ENCODE peak calls at places on chromosomes 4 and X, in eight cellular contexts. T is breast epithelium, Z is WERI-Rb-1, K is colonic mucosa, I is cardiac muscle cell, Y is neural progenitor cell, W is kidney epithelial cell, P is IMR-90. B is an unnamed sample.

GRCh38 chr4:185096032-185096653 is 46.9 kb upstream of the SLC25A4 start:
- DNase-seq in I (peak; percentile 52), Z (peak; percentile 51), Y (peak; percentile 57), T (no peak), K (peak; percentile 29), W (peak; percentile 5), P (peak; percentile 31), B (no peak)

GRCh38 chr4:100414016-100414790 is 103.6 kb downstream of the EMCN start:
- DNase-seq in Y (no peak), P (peak; percentile 2), Z (no peak), W (no peak), K (no peak), T (no peak), I (no peak), B (no peak)

GRCh38 chrX:19772306-19772705 is 115.1 kb downstream of the SH3KBP1 start:
- DNase-seq in T (no peak), Z (no peak), W (no peak), K (no peak), P (peak; percentile 38), I (no peak), Y (no peak), B (no peak)

GRCh38 chr4:148557793-148558192 is 115.6 kb upstream of the NR3C2 start:
- DNase-seq in T (no peak), Y (no peak), I (no peak), K (no peak), Z (peak; percentile 17), P (no peak), W (no peak), B (no peak)

GRCh38 chr4:155402941-155403340 is 26.2 kb upstream of the MAP9 start:
- DNase-seq in T (no peak), P (no peak), I (peak; percentile 34), Z (no peak), W (peak; percentile 60), K (no peak), Y (no peak), B (no peak)

GRCh38 chr4:6019316-6020263 is 1.4 kb upstream of the C4orf50 start:
- DNase-seq in P (peak; percentile 44), Y (peak; percentile 92), W (no peak), T (no peak), I (peak; percentile 80), K (peak; percentile 42), Z (peak; percentile 71), B (peak; percentile 12)

GRCh38 chr4:150679018-150679766 is 97.2 kb downstream of the MAB21L2 start:
- DNase-seq in K (no peak), T (no peak), P (no peak), Y (no peak), Z (no peak), I (no peak), W (no peak), B (no peak)

GRCh38 chr4:4856071-4857000 is 3.1 kb upstream of the MSX1 start:
- DNase-seq in Z (no peak), W (no peak), T (no peak), I (no peak), K (no peak), P (no peak), Y (peak; percentile 75), B (no peak)

GRCh38 chr4:155039162-155039561 is 169.3 kb upstream of the NPY2R start:
- DNase-seq in K (no peak), W (no peak), P (no peak), I (no peak), Z (no peak), T (no peak), Y (no peak), B (no peak)

GRCh38 chrX:19595036-19595435 is 79.7 kb upstream of the MAP3K15 start:
- DNase-seq in I (no peak), Y (no peak), Z (no peak), K (no peak), T (no peak), W (no peak), P (no peak), B (no peak)

GRCh38 chr4:21790437-21791029 is 158.0 kb downstream of the KCNIP4 start:
- DNase-seq in W (no peak), Z (no peak), I (peak; percentile 54), K (no peak), T (no peak), Y (peak; percentile 10), P (peak; percentile 54), B (no peak)

GRCh38 chrX:118884552-118885138 is 61.0 kb downstream of the ZCCHC12 start:
- DNase-seq in Y (no peak), T (no peak), P (no peak), W (no peak), K (peak; percentile 38), I (no peak), Z (no peak), B (no peak)

GRCh38 chrX:2550288-2551020 is 49.7 kb upstream of the DHRSX start:
- DNase-seq in T (no peak), Y (no peak), P (no peak), W (no peak), I (no peak), Z (no peak), K (no peak), B (no peak)

GRCh38 chr4:38902221-38902620 is 34.6 kb downstream of the FAM114A1 start:
- DNase-seq in Z (no peak), W (no peak), Y (no peak), K (no peak), P (no peak), T (no peak), I (no peak), B (no peak)
- H3K36me3 ChIP-seq in Z (peaks cover 6% of the 10 kb centered on the region), W (no peaks in the 10 kb centered on the region), Y (no peaks in the 10 kb centered on the region), K (no peaks in the 10 kb centered on the region), P (peaks cover 44% of the 10 kb centered on the region), T (no peaks in the 10 kb centered on the region), I (no peaks in the 10 kb centered on the region), B (no peaks in the 10 kb centered on the region)

DNA sequence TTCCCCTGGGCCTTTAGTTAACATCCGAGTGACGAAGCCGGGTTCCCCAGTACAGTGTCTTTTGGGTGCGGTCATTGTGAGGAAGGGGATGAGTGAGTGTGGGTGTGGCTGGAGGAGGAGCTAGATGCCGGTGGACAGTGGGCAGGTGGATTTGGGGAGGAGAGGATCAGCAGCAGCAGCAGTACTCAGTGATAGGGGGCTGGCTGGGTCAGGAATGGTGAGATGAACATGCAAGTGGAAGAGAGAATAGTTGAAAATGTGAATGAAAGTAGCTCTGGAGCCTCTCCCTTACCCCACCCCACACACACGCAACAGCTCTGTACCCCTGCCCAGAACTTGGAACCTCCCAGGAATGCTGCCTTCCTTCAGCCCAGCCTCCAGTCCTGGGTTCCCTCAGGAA is 4.5 kb downstream of the TSR2 start:
- DNase-seq in I (no peak), K (no peak), P (no peak), Y (no peak), T (no peak), W (no peak), Z (no peak), B (no peak)
- H3K36me3 ChIP-seq in I (peaks cover 4% of the 10 kb centered on the region), K (no peaks in the 10 kb centered on the region), P (peaks cover 20% of the 10 kb centered on the region), Y (no peaks in the 10 kb centered on the region), T (no peaks in the 10 kb centered on the region), W (peaks cover 1% of the 10 kb centered on the region), Z (peaks cover 4% of the 10 kb centered on the region), B (no peaks in the 10 kb centered on the region)

GRCh38 chr4:103306870-103307345 is 108.8 kb upstream of the CENPE start:
- DNase-seq in K (peak; percentile 22), W (no peak), I (peak; percentile 72), Y (peak; percentile 5), P (no peak), T (no peak), Z (no peak), B (no peak)
- H3K36me3 ChIP-seq in K (no peaks in the 10 kb centered on the region), W (no peaks in the 10 kb centered on the region), I (no peaks in the 10 kb centered on the region), Y (no peaks in the 10 kb centered on the region), P (no peaks in the 10 kb centered on the region), T (no peaks in the 10 kb centered on the region), Z (no peaks in the 10 kb centered on the region), B (no peaks in the 10 kb centered on the region)

GRCh38 chr4:48074657-48075056 is 58.1 kb downstream of the NIPAL1 start:
- DNase-seq in W (no peak), P (no peak), Z (no peak), Y (no peak), K (no peak), T (no peak), I (no peak), B (no peak)
- H3K36me3 ChIP-seq in W (no peaks in the 10 kb centered on the region), P (no peaks in the 10 kb centered on the region), Z (no peaks in the 10 kb centered on the region), Y (no peaks in the 10 kb centered on the region), K (no peaks in the 10 kb centered on the region), T (no peaks in the 10 kb centered on the region), I (no peaks in the 10 kb centered on the region), B (no peaks in the 10 kb centered on the region)

GRCh38 chr4:2248821-2249261 is 6.9 kb upstream of the HAUS3 start:
- DNase-seq in T (no peak), I (no peak), K (no peak), P (no peak), Z (peak; percentile 11), W (no peak), Y (no peak), B (no peak)

GRCh38 chr4:2250764-2251072 is 8.8 kb upstream of the HAUS3 start:
- DNase-seq in W (no peak), Y (no peak), Z (no peak), I (no peak), T (no peak), K (no peak), P (no peak), B (no peak)

GRCh38 chr4:2251073-2251794 is 9.3 kb upstream of the HAUS3 start:
- DNase-seq in Z (peak; percentile 7), I (no peak), Y (no peak), K (peak; percentile 15), P (no peak), T (no peak), W (no peak), B (peak; percentile 8)

GRCh38 chr4:2249526-2249991 is 7.6 kb upstream of the HAUS3 start:
- DNase-seq in T (no peak), K (no peak), W (no peak), I (no peak), Z (no peak), Y (no peak), P (no peak), B (no peak)

DNA sequence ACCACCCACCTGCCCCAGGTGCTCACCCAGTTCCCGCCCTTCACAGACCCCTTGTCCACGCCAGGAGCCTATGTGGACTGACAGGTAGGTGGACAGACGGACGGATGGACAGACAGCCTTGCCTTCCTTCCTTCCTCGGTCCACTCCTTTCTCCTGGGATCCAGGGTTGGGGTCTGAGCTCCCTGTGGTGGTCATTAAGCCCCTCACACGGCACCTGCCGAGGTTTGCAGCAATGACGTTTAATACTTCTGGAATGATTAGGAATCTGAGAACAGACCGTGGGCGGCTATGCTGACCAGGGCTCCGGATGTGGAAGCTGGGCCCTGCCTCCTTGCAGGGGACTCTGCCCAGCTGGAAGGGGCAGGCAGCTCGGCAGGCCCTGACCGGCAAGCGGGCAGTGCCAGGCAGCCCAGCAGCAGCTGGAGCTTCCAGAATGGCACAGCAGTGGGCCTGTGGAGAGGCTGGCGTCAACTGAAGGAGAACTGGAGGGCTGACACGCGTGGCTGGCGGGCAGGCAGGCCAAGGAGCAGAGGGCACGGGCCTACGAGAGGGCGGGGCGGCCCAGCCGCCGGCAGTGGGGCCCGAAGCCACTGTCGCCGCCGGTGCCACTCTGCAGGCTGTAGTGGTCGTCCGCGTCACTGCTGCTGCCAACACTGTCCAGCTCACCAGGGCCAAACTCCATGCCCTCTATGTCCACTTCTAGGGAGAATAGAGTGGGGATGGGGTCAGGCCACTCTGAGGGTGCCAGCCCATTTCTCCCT is 8.3 kb upstream of the HAUS3 start:
- DNase-seq in Z (no peak), T (no peak), P (no peak), I (no peak), Y (no peak), K (no peak), W (no peak), B (no peak)
- H3K36me3 ChIP-seq in Z (peaks cover 42% of the 10 kb centered on the region), T (no peaks in the 10 kb centered on the region), P (peaks cover 62% of the 10 kb centered on the region), I (peaks cover 10% of the 10 kb centered on the region), Y (no peaks in the 10 kb centered on the region), K (peaks cover 16% of the 10 kb centered on the region), W (peaks cover 2% of the 10 kb centered on the region), B (peaks cover 16% of the 10 kb centered on the region)

B was measured in tibial nerve.